ENCODE peak calls at places on chromosomes 13 and 19, in nine cellular contexts. One of them, this sample, is unnamed.

GRCh38 chr19:19602136-19602712 is 16.3 kb downstream of the PBX4 start:
- DNase-seq in OCI-LY7: no peak
- DNase-seq in colonic mucosa: peak; percentile 51
- DNase-seq in fibroblast of lung: no peak
- DNase-seq in heart right ventricle: no peak
- DNase-seq in IMR-90: no peak
- DNase-seq in hepatocyte: no peak
- DNase-seq in MM.1S: no peak
- DNase-seq in tibial artery: no peak
- DNase-seq in this sample: no peak

GRCh38 chr19:9128171-9128570 is 1.4 kb upstream of the OR7G3 start:
- DNase-seq in OCI-LY7: no peak
- DNase-seq in colonic mucosa: no peak
- DNase-seq in fibroblast of lung: no peak
- DNase-seq in heart right ventricle: no peak
- DNase-seq in IMR-90: peak; percentile 4
- DNase-seq in hepatocyte: no peak
- DNase-seq in MM.1S: no peak
- DNase-seq in tibial artery: no peak
- DNase-seq in this sample: no peak

GRCh38 chr13:98482476-98483444 is 94.1 kb downstream of the STK24 start:
- DNase-seq in OCI-LY7: peak; percentile 20
- DNase-seq in colonic mucosa: peak; percentile 69
- DNase-seq in fibroblast of lung: peak; percentile 73
- DNase-seq in heart right ventricle: peak; percentile 76
- DNase-seq in IMR-90: peak; percentile 74
- DNase-seq in hepatocyte: no peak
- DNase-seq in MM.1S: no peak
- DNase-seq in tibial artery: peak; percentile 64
- DNase-seq in this sample: no peak

GRCh38 chr13:53266757-53267156 is 238.1 kb downstream of the OLFM4 start:
- DNase-seq in OCI-LY7: no peak
- DNase-seq in colonic mucosa: no peak
- DNase-seq in fibroblast of lung: no peak
- DNase-seq in heart right ventricle: no peak
- DNase-seq in IMR-90: no peak
- DNase-seq in hepatocyte: no peak
- DNase-seq in MM.1S: no peak
- DNase-seq in tibial artery: no peak
- DNase-seq in this sample: no peak

GRCh38 chr13:84491952-84492351 is 609.7 kb upstream of the SLITRK1 start:
- DNase-seq in OCI-LY7: no peak
- DNase-seq in colonic mucosa: no peak
- DNase-seq in fibroblast of lung: no peak
- DNase-seq in heart right ventricle: no peak
- DNase-seq in IMR-90: no peak
- DNase-seq in hepatocyte: no peak
- DNase-seq in MM.1S: no peak
- DNase-seq in tibial artery: no peak
- DNase-seq in this sample: no peak

GRCh38 chr13:60887711-60888110 is 490.7 kb downstream of the TDRD3 start:
- DNase-seq in OCI-LY7: no peak
- DNase-seq in colonic mucosa: no peak
- DNase-seq in fibroblast of lung: no peak
- DNase-seq in heart right ventricle: no peak
- DNase-seq in IMR-90: no peak
- DNase-seq in hepatocyte: no peak
- DNase-seq in MM.1S: no peak
- DNase-seq in tibial artery: no peak
- DNase-seq in this sample: no peak

GRCh38 chr13:36124236-36124822 is 6.9 kb downstream of the DCLK1 start:
- DNase-seq in OCI-LY7: no peak
- DNase-seq in colonic mucosa: no peak
- DNase-seq in fibroblast of lung: peak; percentile 80
- DNase-seq in heart right ventricle: peak; percentile 58
- DNase-seq in IMR-90: peak; percentile 4
- DNase-seq in hepatocyte: peak; percentile 7
- DNase-seq in MM.1S: no peak
- DNase-seq in tibial artery: no peak
- DNase-seq in this sample: no peak

GRCh38 chr19:55352746-55353145 is 1.8 kb downstream of the COX6B2 start:
- DNase-seq in OCI-LY7: no peak
- DNase-seq in colonic mucosa: no peak
- DNase-seq in fibroblast of lung: no peak
- DNase-seq in heart right ventricle: no peak
- DNase-seq in IMR-90: no peak
- DNase-seq in hepatocyte: no peak
- DNase-seq in MM.1S: no peak
- DNase-seq in tibial artery: no peak
- DNase-seq in this sample: no peak

GRCh38 chr19:19362075-19362474 is 41.4 kb downstream of the MAU2 start:
- DNase-seq in OCI-LY7: no peak
- DNase-seq in colonic mucosa: no peak
- DNase-seq in fibroblast of lung: no peak
- DNase-seq in heart right ventricle: no peak
- DNase-seq in IMR-90: no peak
- DNase-seq in hepatocyte: no peak
- DNase-seq in MM.1S: no peak
- DNase-seq in tibial artery: no peak
- DNase-seq in this sample: no peak

GRCh38 chr19:10864538-10864899 is 6.8 kb upstream of the CARM1 start:
- DNase-seq in OCI-LY7: peak; percentile 85
- DNase-seq in colonic mucosa: peak; percentile 92
- DNase-seq in fibroblast of lung: peak; percentile 57
- DNase-seq in heart right ventricle: peak; percentile 86
- DNase-seq in IMR-90: peak; percentile 68
- DNase-seq in hepatocyte: peak; percentile 89
- DNase-seq in MM.1S: peak; percentile 60
- DNase-seq in tibial artery: peak; percentile 83
- DNase-seq in this sample: peak; percentile 83

GRCh38 chr19:44723952-44724319 is 24.6 kb upstream of the BCL3 start:
- DNase-seq in OCI-LY7: peak; percentile 84
- DNase-seq in colonic mucosa: peak; percentile 92
- DNase-seq in fibroblast of lung: peak; percentile 63
- DNase-seq in heart right ventricle: peak; percentile 83
- DNase-seq in IMR-90: peak; percentile 73
- DNase-seq in hepatocyte: peak; percentile 88
- DNase-seq in MM.1S: peak; percentile 74
- DNase-seq in tibial artery: peak; percentile 74
- DNase-seq in this sample: peak; percentile 66

DNA sequence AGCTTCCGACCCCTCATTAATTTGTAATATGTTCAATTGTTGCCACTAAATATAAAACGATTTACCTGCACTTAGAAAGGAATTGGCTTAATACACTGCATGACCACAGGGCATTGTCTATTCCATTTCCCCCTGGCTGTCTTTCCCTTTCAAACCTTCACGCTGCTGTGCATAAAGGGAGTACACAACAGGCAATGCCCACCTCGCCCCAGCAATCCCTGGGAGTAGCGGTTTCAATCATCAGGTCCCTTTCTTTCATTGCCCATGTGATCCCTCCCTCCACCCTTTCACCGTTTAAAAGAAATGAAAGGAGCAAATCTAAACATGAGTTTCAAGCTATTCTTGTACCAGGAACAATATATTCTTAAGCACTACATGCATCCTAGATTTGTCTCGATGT is 123.3 kb upstream of the ARGLU1 start:
- DNase-seq in OCI-LY7: no peak
- DNase-seq in colonic mucosa: no peak
- DNase-seq in fibroblast of lung: no peak
- DNase-seq in heart right ventricle: no peak
- DNase-seq in IMR-90: no peak
- DNase-seq in hepatocyte: no peak
- DNase-seq in MM.1S: no peak
- DNase-seq in tibial artery: no peak
- DNase-seq in this sample: no peak
- H3K27ac ChIP-seq in OCI-LY7: no peak overlapping the region
- H3K27ac ChIP-seq in colonic mucosa: no peak overlapping the region
- H3K27ac ChIP-seq in fibroblast of lung: no peak overlapping the region
- H3K27ac ChIP-seq in heart right ventricle: peak overlapping the region; percentile 74
- H3K27ac ChIP-seq in IMR-90: no peak overlapping the region
- H3K27ac ChIP-seq in hepatocyte: no peak overlapping the region
- H3K27ac ChIP-seq in MM.1S: no peak overlapping the region
- H3K27ac ChIP-seq in tibial artery: no peak overlapping the region
- H3K27ac ChIP-seq in this sample: no peak overlapping the region

DNA sequence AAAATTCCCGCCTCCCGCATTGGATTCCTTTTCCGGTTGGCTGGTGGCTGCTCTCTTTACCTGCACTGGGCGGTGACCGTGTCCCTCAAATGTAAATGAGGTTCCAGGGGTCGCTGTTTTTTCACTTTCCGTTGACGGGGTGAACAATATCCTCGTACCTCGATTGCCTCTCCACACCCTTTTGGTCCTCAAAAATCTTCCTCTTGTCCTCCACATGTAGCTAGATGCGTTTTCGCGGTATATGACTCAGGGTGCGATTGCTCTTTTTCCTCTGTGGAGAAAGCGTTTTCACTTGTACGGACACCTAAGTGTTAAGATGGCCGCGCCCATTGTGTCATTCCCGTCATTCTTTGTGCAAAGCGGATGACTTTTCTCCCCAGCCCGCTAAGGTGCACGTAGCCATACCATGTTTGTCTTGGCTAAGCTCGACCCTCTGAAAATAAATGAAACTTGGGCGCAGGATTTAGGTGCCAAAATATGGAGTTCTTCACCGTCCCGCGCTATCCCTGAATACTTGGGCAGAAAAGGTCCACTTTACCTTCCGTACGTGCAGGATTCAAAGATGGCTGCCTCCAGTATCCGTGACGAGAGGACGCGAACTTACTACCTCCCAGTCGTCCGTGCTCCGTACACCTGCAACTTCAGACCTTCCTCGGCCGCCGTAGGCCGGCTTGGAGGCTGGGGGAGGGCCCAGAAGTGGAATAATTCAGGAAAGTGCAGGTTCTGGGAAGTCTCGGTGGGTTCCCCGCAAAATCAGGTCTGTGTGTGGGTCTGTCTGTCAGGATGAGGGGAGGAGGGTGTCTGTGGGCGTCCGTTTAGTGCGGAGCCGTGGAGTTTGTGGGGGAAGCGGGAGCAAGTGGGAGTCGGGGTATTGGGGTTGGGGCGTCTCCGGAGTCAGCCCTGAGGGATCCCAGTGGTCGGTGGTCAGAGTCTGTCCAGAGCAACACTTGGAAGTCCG is at the start of gene ZNF613:
- DNase-seq in OCI-LY7: peak; percentile 87
- DNase-seq in colonic mucosa: peak; percentile 94
- DNase-seq in fibroblast of lung: peak; percentile 95
- DNase-seq in heart right ventricle: peak; percentile 92
- DNase-seq in IMR-90: peak; percentile 94
- DNase-seq in hepatocyte: peak; percentile 92
- DNase-seq in MM.1S: peak; percentile 81
- DNase-seq in tibial artery: peak; percentile 87
- DNase-seq in this sample: peak; percentile 89
- TF ChIP-seq CTCF in OCI-LY7: peak; percentile 32
- TF ChIP-seq CTCF in colonic mucosa: peak; percentile 11
- TF ChIP-seq CTCF in fibroblast of lung: no peak
- TF ChIP-seq CTCF in heart right ventricle: peak; percentile 24
- TF ChIP-seq CTCF in IMR-90: peak; percentile 3
- TF ChIP-seq CTCF in hepatocyte: peak; percentile 50
- TF ChIP-seq CTCF in MM.1S: no peak
- TF ChIP-seq CTCF in tibial artery: no peak
- TF ChIP-seq CTCF in this sample: peak; percentile 47

GRCh38 chr13:50152224-50152623 is 137.0 kb downstream of the KCNRG start:
- DNase-seq in OCI-LY7: peak; percentile 37
- DNase-seq in colonic mucosa: no peak
- DNase-seq in fibroblast of lung: peak; percentile 29
- DNase-seq in heart right ventricle: no peak
- DNase-seq in IMR-90: no peak
- DNase-seq in hepatocyte: no peak
- DNase-seq in MM.1S: peak; percentile 12
- DNase-seq in tibial artery: no peak
- DNase-seq in this sample: no peak

GRCh38 chr13:50153401-50153800 is 138.2 kb downstream of the KCNRG start:
- DNase-seq in OCI-LY7: peak; percentile 18
- DNase-seq in colonic mucosa: no peak
- DNase-seq in fibroblast of lung: no peak
- DNase-seq in heart right ventricle: no peak
- DNase-seq in IMR-90: no peak
- DNase-seq in hepatocyte: no peak
- DNase-seq in MM.1S: no peak
- DNase-seq in tibial artery: no peak
- DNase-seq in this sample: no peak

GRCh38 chr13:50154697-50155096 is 139.5 kb downstream of the KCNRG start:
- DNase-seq in OCI-LY7: no peak
- DNase-seq in colonic mucosa: no peak
- DNase-seq in fibroblast of lung: no peak
- DNase-seq in heart right ventricle: no peak
- DNase-seq in IMR-90: no peak
- DNase-seq in hepatocyte: no peak
- DNase-seq in MM.1S: no peak
- DNase-seq in tibial artery: no peak
- DNase-seq in this sample: no peak

GRCh38 chr13:50153888-50154287 is 138.6 kb downstream of the KCNRG start:
- DNase-seq in OCI-LY7: no peak
- DNase-seq in colonic mucosa: no peak
- DNase-seq in fibroblast of lung: no peak
- DNase-seq in heart right ventricle: no peak
- DNase-seq in IMR-90: no peak
- DNase-seq in hepatocyte: no peak
- DNase-seq in MM.1S: no peak
- DNase-seq in tibial artery: no peak
- DNase-seq in this sample: no peak

GRCh38 chr13:50152655-50153309 is 137.5 kb downstream of the KCNRG start:
- DNase-seq in OCI-LY7: peak; percentile 81
- DNase-seq in colonic mucosa: no peak
- DNase-seq in fibroblast of lung: no peak
- DNase-seq in heart right ventricle: no peak
- DNase-seq in IMR-90: no peak
- DNase-seq in hepatocyte: no peak
- DNase-seq in MM.1S: peak; percentile 71
- DNase-seq in tibial artery: no peak
- DNase-seq in this sample: no peak
- H3K4me3 ChIP-seq in OCI-LY7: peak overlapping the region; percentile 52
- H3K4me3 ChIP-seq in colonic mucosa: no peak overlapping the region
- H3K4me3 ChIP-seq in fibroblast of lung: peak overlapping the region; percentile 39
- H3K4me3 ChIP-seq in heart right ventricle: peak overlapping the region; percentile 31
- H3K4me3 ChIP-seq in IMR-90: no peak overlapping the region
- H3K4me3 ChIP-seq in hepatocyte: no peak overlapping the region
- H3K4me3 ChIP-seq in MM.1S: peak overlapping the region; percentile 49
- H3K4me3 ChIP-seq in tibial artery: no peak overlapping the region
- H3K4me3 ChIP-seq in this sample: peak overlapping the region; percentile 20

DNA sequence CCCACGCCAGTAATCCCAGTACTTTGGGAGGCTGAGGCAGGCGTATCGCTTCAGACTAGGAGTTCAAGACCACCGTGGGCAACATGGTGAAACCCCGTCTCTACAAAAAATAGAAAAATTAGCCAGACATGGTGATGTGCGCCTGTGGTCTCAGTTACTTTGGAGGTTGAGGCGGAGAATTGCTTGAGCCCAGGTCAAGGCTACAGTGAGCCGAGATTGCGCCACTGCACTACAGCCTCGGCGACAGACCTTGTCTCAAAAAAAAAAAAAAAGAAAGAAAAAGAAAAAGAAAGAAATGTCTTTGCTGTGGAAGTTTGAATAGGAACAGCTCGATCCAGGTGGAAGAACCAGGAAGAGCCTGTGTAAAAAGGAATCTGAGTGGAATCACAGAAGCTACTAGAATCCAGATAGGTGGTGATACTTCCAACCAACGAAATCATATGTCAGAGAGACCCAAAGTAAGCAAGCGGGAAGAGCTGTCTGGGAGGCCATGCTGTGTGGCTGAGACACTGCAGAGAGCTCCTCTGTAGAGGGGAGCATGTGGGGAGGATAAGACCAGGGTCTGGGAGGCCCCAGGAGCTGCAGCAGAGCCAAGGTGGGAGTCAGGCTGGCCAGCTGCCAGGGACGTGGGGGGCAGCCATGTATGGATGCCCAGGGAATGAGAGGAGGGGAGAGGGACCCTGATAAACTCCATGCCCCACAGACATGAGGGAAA is 21.1 kb downstream of the LATS2 start:
- DNase-seq in OCI-LY7: no peak
- DNase-seq in colonic mucosa: no peak
- DNase-seq in fibroblast of lung: no peak
- DNase-seq in heart right ventricle: no peak
- DNase-seq in IMR-90: no peak
- DNase-seq in hepatocyte: no peak
- DNase-seq in MM.1S: no peak
- DNase-seq in tibial artery: peak; percentile 10
- DNase-seq in this sample: no peak
- H3K27ac ChIP-seq in OCI-LY7: no peak overlapping the region
- H3K27ac ChIP-seq in colonic mucosa: no peak overlapping the region
- H3K27ac ChIP-seq in fibroblast of lung: no peak overlapping the region
- H3K27ac ChIP-seq in heart right ventricle: peak overlapping the region; percentile 46
- H3K27ac ChIP-seq in IMR-90: peak overlapping the region; percentile 7
- H3K27ac ChIP-seq in hepatocyte: no peak overlapping the region
- H3K27ac ChIP-seq in MM.1S: no peak overlapping the region
- H3K27ac ChIP-seq in tibial artery: no peak overlapping the region
- H3K27ac ChIP-seq in this sample: no peak overlapping the region